ENCODE peak calls at places on chromosomes 4 and X, in five cellular contexts. T, Z, G, E and D are unnamed samples.

GRCh38 chrX:17859609-17860178 is 1.4 kb downstream of the RAI2 start:
- DNase-seq in T (no peak), Z (peak; percentile 63), G (no peak), E (no peak), D (no peak)

GRCh38 chr4:13368262-13368661 is 115.9 kb downstream of the RAB28 start:
- DNase-seq in T (no peak), Z (no peak), G (no peak), E (no peak), D (no peak)

GRCh38 chrX:21781525-21781924 is 23.6 kb upstream of the SMPX start:
- DNase-seq in T (no peak), Z (no peak), G (no peak), E (peak; percentile 90), D (no peak)

GRCh38 chrX:107723501-107723900 is 52.1 kb downstream of the TSC22D3 start:
- DNase-seq in T (no peak), Z (no peak), G (no peak), E (no peak), D (peak; percentile 15)

GRCh38 chrX:129642641-129643040 is 12.1 kb downstream of the APLN start:
- DNase-seq in T (no peak), Z (no peak), G (no peak), E (no peak), D (no peak)

GRCh38 chr4:3706565-3707422 is 59.4 kb upstream of the ADRA2C start:
- DNase-seq in T (no peak), Z (no peak), G (peak; percentile 32), E (no peak), D (no peak)

GRCh38 chr4:154503598-154503997 is 12.0 kb upstream of the DCHS2 start:
- DNase-seq in T (no peak), Z (peak; percentile 27), G (no peak), E (peak; percentile 11), D (no peak)

GRCh38 chrX:94932278-94932965 is 1258.4 kb downstream of the FAM133A start:
- DNase-seq in T (no peak), Z (no peak), G (no peak), E (no peak), D (no peak)

GRCh38 chr4:5357863-5358262 is 306.6 kb downstream of the STK32B start:
- DNase-seq in T (no peak), Z (no peak), G (no peak), E (no peak), D (no peak)

GRCh38 chrX:32116047-32116446 is 1044.2 kb upstream of the FTHL17 start:
- DNase-seq in T (peak; percentile 1), Z (peak; percentile 25), G (no peak), E (peak; percentile 1), D (no peak)

GRCh38 chr4:104677122-104677521 is 182.4 kb upstream of the CXXC4 start:
- DNase-seq in T (no peak), Z (peak; percentile 97), G (no peak), E (no peak), D (no peak)

GRCh38 chr4:105197777-105198176 is 51.1 kb downstream of the TET2 start:
- DNase-seq in T (no peak), Z (no peak), G (no peak), E (no peak), D (no peak)

GRCh38 chr4:87911252-87911774 is 64.2 kb upstream of the SPP1 start:
- DNase-seq in T (no peak), Z (no peak), G (no peak), E (no peak), D (no peak)

GRCh38 chr4:85409251-85409650 is 65.7 kb upstream of the ARHGAP24 start:
- DNase-seq in T (peak; percentile 21), Z (no peak), G (no peak), E (no peak), D (no peak)

GRCh38 chr4:175369087-175369486 is 443.0 kb downstream of the GPM6A start:
- DNase-seq in T (peak; percentile 86), Z (no peak), G (no peak), E (peak; percentile 48), D (no peak)

GRCh38 chr4:156654410-156654809 is 317.2 kb downstream of the PDGFC start:
- DNase-seq in T (no peak), Z (peak; percentile 48), G (no peak), E (no peak), D (no peak)

GRCh38 chr4:142088906-142089305 is 452.5 kb downstream of the IL15 start:
- DNase-seq in T (peak; percentile 42), Z (no peak), G (no peak), E (peak; percentile 35), D (no peak)

GRCh38 chrX:112688242-112688641 is 8.5 kb upstream of the LHFPL1 start:
- DNase-seq in T (no peak), Z (no peak), G (no peak), E (no peak), D (no peak)

GRCh38 chr4:118047043-118047442 is 12.8 kb downstream of the NDST3 start:
- DNase-seq in T (no peak), Z (no peak), G (no peak), E (no peak), D (no peak)

GRCh38 chrX:21493226-21493850 is 119.1 kb downstream of the CNKSR2 start:
- DNase-seq in T (peak; percentile 27), Z (peak; percentile 82), G (no peak), E (no peak), D (no peak)

GRCh38 chrX:48021026-48021900 is 14.5 kb downstream of the SPACA5 start:
- DNase-seq in T (peak; percentile 73), Z (peak; percentile 87), G (peak; percentile 86), E (peak; percentile 82), D (peak; percentile 80)

GRCh38 chr4:95984081-95984480 is 144.2 kb downstream of the PDHA2 start:
- DNase-seq in T (no peak), Z (peak; percentile 6), G (no peak), E (no peak), D (no peak)

GRCh38 chrX:40864972-40865371 is 129.6 kb upstream of the MED14 start:
- DNase-seq in T (peak; percentile 62), Z (no peak), G (no peak), E (peak; percentile 48), D (no peak)

GRCh38 chr4:14632041-14632440 is 370.2 kb upstream of the CPEB2 start:
- DNase-seq in T (no peak), Z (no peak), G (no peak), E (no peak), D (no peak)

GRCh38 chrX:103635436-103635835 is 6.7 kb downstream of the TCEAL1 start:
- DNase-seq in T (no peak), Z (no peak), G (no peak), E (no peak), D (no peak)